ENCODE peak calls at places on chromosome 3, in eight cellular contexts. N is CD8-positive, alpha-beta T cell; X is choroid plexus epithelial cell; W is cardiac muscle cell; Z is heart left ventricle; J is lower lobe of right lung; L is heart right ventricle; G is HL-60. I is an unnamed sample.

GRCh38 chr3:98713984-98714383 is 49.2 kb upstream of the ST3GAL6 start:
- DNase-seq in N (no peak), X (no peak), W (no peak), Z (no peak), J (no peak), L (no peak), G (no peak), I (no peak)

GRCh38 chr3:27253831-27254230 is 115.4 kb downstream of the NEK10 start:
- DNase-seq in N (no peak), X (peak; percentile 65), W (peak; percentile 52), Z (peak; percentile 18), J (peak; percentile 48), L (no peak), G (no peak), I (no peak)

GRCh38 chr3:21273256-21273999 is 477.6 kb downstream of the ZNF385D start:
- DNase-seq in N (no peak), X (no peak), W (no peak), Z (no peak), J (no peak), L (no peak), G (no peak), I (no peak)

GRCh38 chr3:33993631-33994030 is 195.2 kb downstream of the PDCD6IP start:
- DNase-seq in N (no peak), X (peak; percentile 18), W (no peak), Z (no peak), J (no peak), L (no peak), G (no peak), I (no peak)

GRCh38 chr3:156626104-156626503 is 48.3 kb upstream of the TIPARP start:
- DNase-seq in N (no peak), X (no peak), W (no peak), Z (no peak), J (peak; percentile 82), L (no peak), G (no peak), I (no peak)

GRCh38 chr3:16033889-16034687 is 140.4 kb upstream of the GALNT15 start:
- DNase-seq in N (no peak), X (peak; percentile 57), W (no peak), Z (no peak), J (no peak), L (no peak), G (no peak), I (no peak)

GRCh38 chr3:68032219-68032618 is 377.8 kb upstream of the SUCLG2 start:
- DNase-seq in N (no peak), X (no peak), W (no peak), Z (no peak), J (no peak), L (no peak), G (no peak), I (no peak)

GRCh38 chr3:21751891-21752290 is 881 bp upstream of the ZNF385D start:
- DNase-seq in N (no peak), X (no peak), W (no peak), Z (no peak), J (no peak), L (no peak), G (no peak), I (no peak)

GRCh38 chr3:108004647-108005046 is 86.2 kb downstream of the CD47 start:
- DNase-seq in N (no peak), X (no peak), W (no peak), Z (no peak), J (peak; percentile 61), L (no peak), G (no peak), I (no peak)

GRCh38 chr3:49199244-49199899 is 28.0 kb downstream of the KLHDC8B start:
- DNase-seq in N (no peak), X (peak; percentile 82), W (no peak), Z (peak; percentile 96), J (peak; percentile 81), L (peak; percentile 96), G (no peak), I (no peak)

GRCh38 chr3:61847784-61848462 is 286.6 kb downstream of the PTPRG start:
- DNase-seq in N (no peak), X (peak; percentile 41), W (peak; percentile 78), Z (peak; percentile 38), J (peak; percentile 71), L (peak; percentile 57), G (no peak), I (no peak)

GRCh38 chr3:194330579-194330978 is 20.5 kb downstream of the CPN2 start:
- DNase-seq in N (no peak), X (no peak), W (no peak), Z (peak; percentile 69), J (peak; percentile 59), L (peak; percentile 68), G (no peak), I (no peak)

GRCh38 chr3:58169371-58169770 is 41.4 kb downstream of the DNASE1L3 start:
- DNase-seq in N (no peak), X (no peak), W (no peak), Z (no peak), J (no peak), L (no peak), G (no peak), I (no peak)

GRCh38 chr3:58170376-58170775 is 40.4 kb downstream of the DNASE1L3 start:
- DNase-seq in N (no peak), X (no peak), W (no peak), Z (no peak), J (no peak), L (no peak), G (no peak), I (no peak)

GRCh38 chr3:58164916-58165821 is 45.6 kb downstream of the DNASE1L3 start:
- DNase-seq in N (no peak), X (peak; percentile 32), W (peak; percentile 52), Z (no peak), J (no peak), L (no peak), G (no peak), I (no peak)

GRCh38 chr3:58168498-58168897 is 42.3 kb downstream of the DNASE1L3 start:
- DNase-seq in N (no peak), X (no peak), W (no peak), Z (no peak), J (no peak), L (no peak), G (no peak), I (no peak)

DNA sequence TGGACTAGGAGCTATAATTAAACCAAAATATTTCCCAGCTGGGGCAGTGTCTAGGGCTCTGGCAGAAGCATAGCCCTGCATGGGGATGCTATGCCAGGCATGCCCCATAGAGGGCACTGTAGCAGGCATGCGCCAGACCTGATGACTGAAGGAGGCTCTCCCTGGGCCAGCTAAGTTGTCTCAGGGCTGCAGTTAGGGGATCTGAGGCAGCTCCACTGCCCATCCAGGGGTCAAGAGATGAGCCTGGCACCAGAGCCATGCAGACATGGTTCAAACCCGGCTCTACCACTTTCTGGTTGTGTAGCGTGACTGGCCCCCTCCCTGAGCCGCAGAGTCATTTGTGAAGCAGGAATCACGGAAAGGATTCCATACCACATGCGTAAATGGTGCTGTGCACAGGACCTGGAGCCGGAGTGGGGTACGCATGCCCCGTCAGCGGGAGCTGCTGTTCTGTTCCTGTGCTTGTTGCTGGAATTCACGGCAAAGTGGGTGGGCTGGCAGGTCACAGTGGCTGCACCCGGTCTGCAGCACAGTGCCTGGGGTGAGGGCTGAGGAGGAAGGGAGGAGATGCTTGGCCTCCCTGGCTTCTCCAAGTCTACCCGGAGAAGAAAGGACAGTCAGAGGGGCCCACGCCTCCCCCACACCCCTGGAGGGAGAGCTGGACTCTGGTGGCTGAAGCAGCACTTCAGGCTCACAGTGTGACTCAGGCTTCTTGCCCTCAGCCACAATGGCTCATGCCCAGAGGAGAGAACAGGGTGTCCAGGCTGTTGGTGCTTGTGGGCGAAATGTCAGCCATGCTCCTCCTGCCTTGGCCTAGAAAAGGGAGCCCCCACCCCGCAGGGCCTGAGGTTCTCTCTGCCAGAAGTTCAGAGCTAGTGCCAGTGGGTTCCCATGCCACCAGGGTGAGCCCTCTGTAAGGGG is 43.1 kb downstream of the DNASE1L3 start:
- DNase-seq in N (peak; percentile 38), X (peak; percentile 79), W (peak; percentile 72), Z (peak; percentile 78), J (peak; percentile 69), L (peak; percentile 72), G (no peak), I (peak; percentile 31)
- TF ChIP-seq CTCF in N (peak; percentile 66), X (peak; percentile 95), W (peak; percentile 99), Z (peak; percentile 94), J (peak; percentile 91), L (peak; percentile 94), G (peak; percentile 96), I (peak; percentile 72)

GRCh38 chr3:1092771-1093170 is at the start of gene CNTN6:
- DNase-seq in N (no peak), X (peak; percentile 15), W (peak; percentile 39), Z (no peak), J (no peak), L (no peak), G (no peak), I (no peak)

GRCh38 chr3:1087066-1087555 is 5.7 kb upstream of the CNTN6 start:
- DNase-seq in N (no peak), X (peak; percentile 86), W (peak; percentile 23), Z (no peak), J (peak; percentile 68), L (no peak), G (no peak), I (no peak)

GRCh38 chr3:1092061-1092460 is 763 bp upstream of the CNTN6 start:
- DNase-seq in N (no peak), X (no peak), W (peak; percentile 10), Z (no peak), J (no peak), L (no peak), G (no peak), I (no peak)

GRCh38 chr3:1091276-1091675 is 1.5 kb upstream of the CNTN6 start:
- DNase-seq in N (no peak), X (peak; percentile 2), W (no peak), Z (no peak), J (no peak), L (no peak), G (no peak), I (no peak)

GRCh38 chr3:1088503-1088902 is 4.3 kb upstream of the CNTN6 start:
- DNase-seq in N (no peak), X (no peak), W (no peak), Z (no peak), J (no peak), L (no peak), G (no peak), I (no peak)
- TF ChIP-seq CTCF in N (no peak), X (no peak), W (no peak), Z (no peak), J (no peak), L (no peak), G (no peak), I (no peak)

GRCh38 chr3:189258261-189258660 is 86.5 kb downstream of the TPRG1 start:
- DNase-seq in N (no peak), X (no peak), W (no peak), Z (no peak), J (no peak), L (no peak), G (no peak), I (no peak)
- TF ChIP-seq CTCF in N (no peak), X (no peak), W (no peak), Z (no peak), J (no peak), L (no peak), G (no peak), I (no peak)

GRCh38 chr3:137041251-137041650 is 83.5 kb downstream of the IL20RB start:
- DNase-seq in N (no peak), X (no peak), W (no peak), Z (no peak), J (no peak), L (no peak), G (no peak), I (no peak)

GRCh38 chr3:137032465-137033120 is 74.8 kb downstream of the IL20RB start:
- DNase-seq in N (peak; percentile 66), X (peak; percentile 85), W (peak; percentile 91), Z (peak; percentile 83), J (peak; percentile 87), L (peak; percentile 86), G (peak; percentile 32), I (peak; percentile 77)

GRCh38 chr3:137039570-137039969 is 81.8 kb downstream of the IL20RB start:
- DNase-seq in N (no peak), X (peak; percentile 5), W (no peak), Z (no peak), J (no peak), L (no peak), G (no peak), I (no peak)

GRCh38 chr3:137035631-137036030 is 77.8 kb downstream of the IL20RB start:
- DNase-seq in N (no peak), X (peak; percentile 53), W (peak; percentile 27), Z (no peak), J (no peak), L (no peak), G (no peak), I (no peak)
- TF ChIP-seq CTCF in N (no peak), X (peak; percentile 63), W (peak; percentile 41), Z (no peak), J (no peak), L (no peak), G (no peak), I (no peak)